ENCODE peak calls at places on chromosomes 13 and 19, in eight cellular contexts. L is midbrain, M is psoas muscle, E is kidney, D is T-helper 9 cell, A is anterior cingulate cortex, X is activated T-cell treated with anti-CD3 and anti-CD28 coated beads for 1 hour, Z is T-cell. Y is an unnamed sample.
A peak's percentile ranks its signal among the peaks of the same experiment; 100 is the strongest.

GRCh38 chr13:30881191-30881651 is 24.9 kb upstream of the MEDAG start:
- DNase-seq in L (no peak), M (peak; percentile 65), E (no peak), D (no peak), A (peak; percentile 20), X (no peak), Z (no peak), Y (no peak)

GRCh38 chr19:5012688-5013457 is 44.0 kb downstream of the KDM4B start:
- DNase-seq in L (no peak), M (no peak), E (no peak), D (no peak), A (no peak), X (no peak), Z (no peak), Y (no peak)

GRCh38 chr13:29969286-29969685 is 118.9 kb upstream of the UBL3 start:
- DNase-seq in L (no peak), M (no peak), E (no peak), D (no peak), A (no peak), X (no peak), Z (no peak), Y (no peak)

GRCh38 chr13:33110713-33111413 is 94.6 kb downstream of the KL start:
- DNase-seq in L (peak; percentile 22), M (peak; percentile 36), E (peak; percentile 82), D (no peak), A (no peak), X (no peak), Z (no peak), Y (no peak)

GRCh38 chr19:15250635-15250993 is 18.4 kb upstream of the EPHX3 start:
- DNase-seq in L (no peak), M (no peak), E (peak; percentile 69), D (no peak), A (no peak), X (no peak), Z (no peak), Y (no peak)

GRCh38 chr13:40306817-40307216 is 359.6 kb downstream of the FOXO1 start:
- DNase-seq in L (no peak), M (no peak), E (no peak), D (no peak), A (no peak), X (no peak), Z (no peak), Y (no peak)

GRCh38 chr19:13839938-13840750 is 36.8 kb upstream of the NANOS3 start:
- DNase-seq in L (no peak), M (peak; percentile 76), E (peak; percentile 94), D (peak; percentile 50), A (no peak), X (no peak), Z (no peak), Y (no peak)

GRCh38 chr19:14786421-14786851 is 8.1 kb upstream of the ADGRE2 start:
- DNase-seq in L (peak; percentile 4), M (no peak), E (peak; percentile 84), D (no peak), A (no peak), X (no peak), Z (no peak), Y (no peak)

GRCh38 chr19:14146789-14147216 is 10.4 kb upstream of the ASF1B start:
- DNase-seq in L (no peak), M (no peak), E (no peak), D (no peak), A (no peak), X (no peak), Z (no peak), Y (no peak)

GRCh38 chr19:459724-460511 is 915 bp downstream of the SHC2 start:
- DNase-seq in L (peak; percentile 62), M (peak; percentile 66), E (peak; percentile 89), D (no peak), A (peak; percentile 74), X (no peak), Z (no peak), Y (peak; percentile 32)

GRCh38 chr19:19541572-19541971 is 3.5 kb downstream of the CILP2 start:
- DNase-seq in L (no peak), M (no peak), E (no peak), D (no peak), A (no peak), X (no peak), Z (no peak), Y (no peak)

GRCh38 chr13:47794963-47795362 is 206.1 kb downstream of the SUCLA2 start:
- DNase-seq in L (no peak), M (no peak), E (no peak), D (no peak), A (no peak), X (no peak), Z (no peak), Y (no peak)

GRCh38 chr13:110240352-110240751 is 66.6 kb downstream of the COL4A1 start:
- DNase-seq in L (no peak), M (no peak), E (no peak), D (no peak), A (no peak), X (no peak), Z (no peak), Y (no peak)

GRCh38 chr19:29552454-29553280 is 26.9 kb downstream of the VSTM2B start:
- DNase-seq in L (no peak), M (no peak), E (no peak), D (no peak), A (no peak), X (no peak), Z (no peak), Y (no peak)

GRCh38 chr13:75432045-75432444 is 49.9 kb downstream of the TBC1D4 start:
- DNase-seq in L (no peak), M (no peak), E (no peak), D (no peak), A (no peak), X (no peak), Z (no peak), Y (no peak)

GRCh38 chr19:10858204-10858828 is 10.1 kb downstream of the C19orf38 start:
- DNase-seq in L (no peak), M (no peak), E (no peak), D (peak; percentile 26), A (no peak), X (peak; percentile 19), Z (no peak), Y (no peak)

Y was measured in G401.